ENCODE peak calls at places on chromosomes 2 and 18, in eight cellular contexts. One of them, this sample, is unnamed.

GRCh38 chr2:11498543-11499034 is 32.6 kb upstream of the E2F6 start:
- DNase-seq in fibroblast of lung: no peak
- DNase-seq in thoracic aorta: no peak
- DNase-seq in cardiac fibroblast: no peak
- DNase-seq in endodermal cell: no peak
- DNase-seq in brain microvascular endothelial cell: no peak
- DNase-seq in tibial artery: peak
- DNase-seq in pancreas: peak
- DNase-seq in this sample: no peak

GRCh38 chr18:555705-556402 is 24.3 kb upstream of the CETN1 start:
- DNase-seq in fibroblast of lung: no peak
- DNase-seq in thoracic aorta: no peak
- DNase-seq in cardiac fibroblast: no peak
- DNase-seq in endodermal cell: peak
- DNase-seq in brain microvascular endothelial cell: no peak
- DNase-seq in tibial artery: no peak
- DNase-seq in pancreas: no peak
- DNase-seq in this sample: peak

GRCh38 chr2:157746234-157746950 is 117.7 kb upstream of the ACVR1C start:
- DNase-seq in fibroblast of lung: peak
- DNase-seq in thoracic aorta: no peak
- DNase-seq in cardiac fibroblast: peak
- DNase-seq in endodermal cell: no peak
- DNase-seq in brain microvascular endothelial cell: peak
- DNase-seq in tibial artery: no peak
- DNase-seq in pancreas: no peak
- DNase-seq in this sample: peak

GRCh38 chr2:82875891-82876290 is 1583.2 kb downstream of the SUCLG1 start:
- DNase-seq in fibroblast of lung: no peak
- DNase-seq in thoracic aorta: no peak
- DNase-seq in cardiac fibroblast: no peak
- DNase-seq in endodermal cell: peak
- DNase-seq in brain microvascular endothelial cell: no peak
- DNase-seq in tibial artery: no peak
- DNase-seq in pancreas: no peak
- DNase-seq in this sample: no peak

GRCh38 chr18:73784853-73785252 is 362.8 kb downstream of the FBXO15 start:
- DNase-seq in fibroblast of lung: no peak
- DNase-seq in thoracic aorta: no peak
- DNase-seq in cardiac fibroblast: no peak
- DNase-seq in endodermal cell: no peak
- DNase-seq in brain microvascular endothelial cell: no peak
- DNase-seq in tibial artery: no peak
- DNase-seq in pancreas: no peak
- DNase-seq in this sample: no peak

GRCh38 chr2:215356948-215357461 is 45.1 kb downstream of the ATIC start:
- DNase-seq in fibroblast of lung: peak
- DNase-seq in thoracic aorta: no peak
- DNase-seq in cardiac fibroblast: peak
- DNase-seq in endodermal cell: no peak
- DNase-seq in brain microvascular endothelial cell: peak
- DNase-seq in tibial artery: no peak
- DNase-seq in pancreas: no peak
- DNase-seq in this sample: peak

GRCh38 chr2:20665261-20666113 is 1.5 kb upstream of the GDF7 start:
- DNase-seq in fibroblast of lung: no peak
- DNase-seq in thoracic aorta: no peak
- DNase-seq in cardiac fibroblast: no peak
- DNase-seq in endodermal cell: peak
- DNase-seq in brain microvascular endothelial cell: no peak
- DNase-seq in tibial artery: no peak
- DNase-seq in pancreas: no peak
- DNase-seq in this sample: no peak

GRCh38 chr2:191864623-191865521 is 18.0 kb upstream of the CAVIN2 start:
- DNase-seq in fibroblast of lung: peak
- DNase-seq in thoracic aorta: no peak
- DNase-seq in cardiac fibroblast: peak
- DNase-seq in endodermal cell: no peak
- DNase-seq in brain microvascular endothelial cell: peak
- DNase-seq in tibial artery: no peak
- DNase-seq in pancreas: no peak
- DNase-seq in this sample: peak

GRCh38 chr2:128473175-128474013 is 154.7 kb upstream of the HS6ST1 start:
- DNase-seq in fibroblast of lung: peak
- DNase-seq in thoracic aorta: no peak
- DNase-seq in cardiac fibroblast: peak
- DNase-seq in endodermal cell: peak
- DNase-seq in brain microvascular endothelial cell: peak
- DNase-seq in tibial artery: no peak
- DNase-seq in pancreas: no peak
- DNase-seq in this sample: peak

GRCh38 chr2:20361903-20362302 is 11.3 kb upstream of the PUM2 start:
- DNase-seq in fibroblast of lung: no peak
- DNase-seq in thoracic aorta: no peak
- DNase-seq in cardiac fibroblast: no peak
- DNase-seq in endodermal cell: no peak
- DNase-seq in brain microvascular endothelial cell: no peak
- DNase-seq in tibial artery: no peak
- DNase-seq in pancreas: no peak
- DNase-seq in this sample: no peak

GRCh38 chr2:182020319-182021055 is 34.8 kb downstream of the PPP1R1C start:
- DNase-seq in fibroblast of lung: peak
- DNase-seq in thoracic aorta: no peak
- DNase-seq in cardiac fibroblast: peak
- DNase-seq in endodermal cell: no peak
- DNase-seq in brain microvascular endothelial cell: peak
- DNase-seq in tibial artery: no peak
- DNase-seq in pancreas: no peak
- DNase-seq in this sample: peak

GRCh38 chr2:45011621-45012602 is 2.7 kb upstream of the SIX2 start:
- DNase-seq in fibroblast of lung: no peak
- DNase-seq in thoracic aorta: no peak
- DNase-seq in cardiac fibroblast: peak
- DNase-seq in endodermal cell: no peak
- DNase-seq in brain microvascular endothelial cell: no peak
- DNase-seq in tibial artery: no peak
- DNase-seq in pancreas: no peak
- DNase-seq in this sample: no peak

GRCh38 chr2:43269074-43269572 is 42.7 kb upstream of the ZFP36L2 start:
- DNase-seq in fibroblast of lung: peak
- DNase-seq in thoracic aorta: peak
- DNase-seq in cardiac fibroblast: peak
- DNase-seq in endodermal cell: peak
- DNase-seq in brain microvascular endothelial cell: peak
- DNase-seq in tibial artery: peak
- DNase-seq in pancreas: peak
- DNase-seq in this sample: peak

GRCh38 chr2:230658577-230658876 is 54.1 kb upstream of the CAB39 start:
- DNase-seq in fibroblast of lung: no peak
- DNase-seq in thoracic aorta: no peak
- DNase-seq in cardiac fibroblast: no peak
- DNase-seq in endodermal cell: no peak
- DNase-seq in brain microvascular endothelial cell: no peak
- DNase-seq in tibial artery: no peak
- DNase-seq in pancreas: no peak
- DNase-seq in this sample: no peak

GRCh38 chr18:68703326-68703725 is 11.6 kb downstream of the TMX3 start:
- DNase-seq in fibroblast of lung: peak
- DNase-seq in thoracic aorta: no peak
- DNase-seq in cardiac fibroblast: no peak
- DNase-seq in endodermal cell: no peak
- DNase-seq in brain microvascular endothelial cell: no peak
- DNase-seq in tibial artery: no peak
- DNase-seq in pancreas: no peak
- DNase-seq in this sample: no peak

GRCh38 chr2:148666555-148666954 is 22.0 kb downstream of the EPC2 start:
- DNase-seq in fibroblast of lung: peak
- DNase-seq in thoracic aorta: no peak
- DNase-seq in cardiac fibroblast: no peak
- DNase-seq in endodermal cell: no peak
- DNase-seq in brain microvascular endothelial cell: no peak
- DNase-seq in tibial artery: no peak
- DNase-seq in pancreas: no peak
- DNase-seq in this sample: no peak

GRCh38 chr2:47195149-47195548 is 40.0 kb upstream of the STPG4 start:
- DNase-seq in fibroblast of lung: peak
- DNase-seq in thoracic aorta: no peak
- DNase-seq in cardiac fibroblast: peak
- DNase-seq in endodermal cell: no peak
- DNase-seq in brain microvascular endothelial cell: no peak
- DNase-seq in tibial artery: no peak
- DNase-seq in pancreas: no peak
- DNase-seq in this sample: peak

GRCh38 chr2:13010283-13010682 is 293.5 kb downstream of the TRIB2 start:
- DNase-seq in fibroblast of lung: no peak
- DNase-seq in thoracic aorta: no peak
- DNase-seq in cardiac fibroblast: no peak
- DNase-seq in endodermal cell: no peak
- DNase-seq in brain microvascular endothelial cell: no peak
- DNase-seq in tibial artery: no peak
- DNase-seq in pancreas: no peak
- DNase-seq in this sample: no peak

GRCh38 chr2:223896751-223897320 is 48.3 kb downstream of the WDFY1 start:
- DNase-seq in fibroblast of lung: peak
- DNase-seq in thoracic aorta: no peak
- DNase-seq in cardiac fibroblast: peak
- DNase-seq in endodermal cell: no peak
- DNase-seq in brain microvascular endothelial cell: peak
- DNase-seq in tibial artery: no peak
- DNase-seq in pancreas: no peak
- DNase-seq in this sample: peak

GRCh38 chr2:46886268-46887027 is 29.2 kb downstream of the MCFD2 start:
- DNase-seq in fibroblast of lung: no peak
- DNase-seq in thoracic aorta: no peak
- DNase-seq in cardiac fibroblast: no peak
- DNase-seq in endodermal cell: no peak
- DNase-seq in brain microvascular endothelial cell: no peak
- DNase-seq in tibial artery: no peak
- DNase-seq in pancreas: no peak
- DNase-seq in this sample: no peak

DNA sequence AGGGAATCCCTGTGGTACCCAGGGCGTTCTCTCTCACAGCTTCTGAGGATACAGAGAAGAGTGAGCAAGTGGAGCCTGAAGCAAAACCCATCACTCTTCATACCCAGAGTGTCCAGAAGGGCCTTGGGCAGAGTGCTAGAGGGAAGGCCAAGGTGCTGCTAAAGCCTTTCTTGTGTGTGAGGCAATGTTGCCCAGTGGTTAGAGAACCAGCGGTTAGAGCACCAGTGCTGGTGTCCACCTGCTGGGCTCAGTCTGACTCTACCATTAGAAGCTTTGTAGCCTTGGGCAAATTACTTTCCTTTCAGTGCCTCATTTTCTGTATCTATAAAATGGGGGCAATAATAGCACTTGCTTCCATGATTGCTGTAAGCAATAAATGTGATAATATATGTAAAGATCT is 210.5 kb upstream of the SKOR2 start:
- DNase-seq in fibroblast of lung: no peak
- DNase-seq in thoracic aorta: no peak
- DNase-seq in cardiac fibroblast: no peak
- DNase-seq in endodermal cell: no peak
- DNase-seq in brain microvascular endothelial cell: no peak
- DNase-seq in tibial artery: no peak
- DNase-seq in pancreas: no peak
- DNase-seq in this sample: no peak
- H3K4me3 ChIP-seq in fibroblast of lung: no peak
- H3K4me3 ChIP-seq in thoracic aorta: no peak
- H3K4me3 ChIP-seq in cardiac fibroblast: no peak
- H3K4me3 ChIP-seq in endodermal cell: no peak
- H3K4me3 ChIP-seq in brain microvascular endothelial cell: no peak
- H3K4me3 ChIP-seq in tibial artery: no peak
- H3K4me3 ChIP-seq in pancreas: no peak
- H3K4me3 ChIP-seq in this sample: no peak

GRCh38 chr18:10152475-10152874 is 238.7 kb downstream of the VAPA start:
- DNase-seq in fibroblast of lung: no peak
- DNase-seq in thoracic aorta: no peak
- DNase-seq in cardiac fibroblast: no peak
- DNase-seq in endodermal cell: no peak
- DNase-seq in brain microvascular endothelial cell: no peak
- DNase-seq in tibial artery: no peak
- DNase-seq in pancreas: no peak
- DNase-seq in this sample: no peak
- TF ChIP-seq CTCF in fibroblast of lung: no peak
- TF ChIP-seq CTCF in thoracic aorta: no peak
- TF ChIP-seq CTCF in cardiac fibroblast: no peak
- TF ChIP-seq CTCF in endodermal cell: no peak
- TF ChIP-seq CTCF in brain microvascular endothelial cell: no peak
- TF ChIP-seq CTCF in tibial artery: no peak
- TF ChIP-seq CTCF in pancreas: no peak
- TF ChIP-seq CTCF in this sample: no peak

DNA sequence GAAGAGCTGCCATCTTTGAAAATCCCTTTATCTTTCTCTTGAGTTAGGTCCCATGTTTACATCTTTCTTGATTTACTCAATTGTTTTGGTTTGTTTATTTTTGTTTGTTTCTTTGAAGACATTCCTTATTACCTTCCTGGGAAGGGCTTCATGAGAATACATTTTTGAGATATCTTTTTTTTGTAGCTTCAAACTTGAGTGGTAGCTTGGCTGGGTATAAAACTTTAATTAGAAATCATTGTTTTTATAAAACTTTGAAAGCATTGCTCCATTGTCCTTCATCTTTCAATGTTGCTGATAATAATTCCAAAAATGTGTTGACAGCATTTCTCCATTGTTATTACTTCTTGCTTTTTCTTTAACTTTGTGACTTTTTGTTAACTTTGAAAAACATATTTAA is 145.9 kb upstream of the RBMS1 start:
- DNase-seq in fibroblast of lung: no peak
- DNase-seq in thoracic aorta: no peak
- DNase-seq in cardiac fibroblast: no peak
- DNase-seq in endodermal cell: no peak
- DNase-seq in brain microvascular endothelial cell: no peak
- DNase-seq in tibial artery: no peak
- DNase-seq in pancreas: no peak
- DNase-seq in this sample: no peak
- H3K4me3 ChIP-seq in fibroblast of lung: no peak
- H3K4me3 ChIP-seq in thoracic aorta: no peak
- H3K4me3 ChIP-seq in cardiac fibroblast: no peak
- H3K4me3 ChIP-seq in endodermal cell: peak
- H3K4me3 ChIP-seq in brain microvascular endothelial cell: no peak
- H3K4me3 ChIP-seq in tibial artery: no peak
- H3K4me3 ChIP-seq in pancreas: no peak
- H3K4me3 ChIP-seq in this sample: no peak

DNA sequence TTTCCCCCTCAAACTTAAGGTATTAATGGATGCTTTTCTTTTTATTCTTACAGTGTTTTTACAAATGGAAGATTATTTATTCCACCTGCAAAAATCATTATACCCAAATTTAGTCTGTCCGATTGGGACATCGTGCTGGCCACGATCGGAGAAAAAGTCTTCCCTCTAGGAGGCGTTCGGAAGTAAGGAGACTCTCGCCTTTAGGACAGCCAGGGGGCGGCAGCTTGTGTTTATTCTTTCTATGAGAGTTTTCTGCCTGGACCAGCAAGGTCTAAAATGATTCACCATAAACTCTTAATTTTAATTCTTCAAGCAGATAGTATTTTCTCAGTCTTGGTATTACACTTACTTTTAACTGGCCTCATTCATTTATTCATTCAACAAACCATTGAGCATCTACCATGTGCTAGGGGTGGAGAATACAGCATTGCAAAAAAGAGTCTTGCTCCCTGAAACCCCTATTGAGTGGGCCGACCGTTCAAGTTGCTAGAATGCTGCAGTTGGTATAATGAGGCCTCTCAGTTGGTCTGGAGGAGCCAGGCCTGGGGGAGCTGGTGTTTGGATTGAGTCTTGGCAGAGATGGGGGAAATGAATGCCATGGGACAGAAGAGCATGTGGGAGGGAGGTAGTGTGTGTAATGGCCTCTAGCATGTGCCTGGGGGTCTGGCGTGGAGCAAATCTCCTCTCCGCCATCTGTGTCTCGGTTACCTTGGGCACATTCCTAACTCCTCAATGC is 38.7 kb downstream of the DCDC2C start:
- DNase-seq in fibroblast of lung: no peak
- DNase-seq in thoracic aorta: no peak
- DNase-seq in cardiac fibroblast: no peak
- DNase-seq in endodermal cell: peak
- DNase-seq in brain microvascular endothelial cell: no peak
- DNase-seq in tibial artery: no peak
- DNase-seq in pancreas: no peak
- DNase-seq in this sample: no peak
- TF ChIP-seq CTCF in fibroblast of lung: no peak
- TF ChIP-seq CTCF in thoracic aorta: no peak
- TF ChIP-seq CTCF in cardiac fibroblast: no peak
- TF ChIP-seq CTCF in endodermal cell: peak
- TF ChIP-seq CTCF in brain microvascular endothelial cell: peak
- TF ChIP-seq CTCF in tibial artery: no peak
- TF ChIP-seq CTCF in pancreas: no peak
- TF ChIP-seq CTCF in this sample: no peak